ENCODE peak calls at places on chromosome 18, in five cellular contexts. One of them, this sample, is unnamed.

GRCh38 chr18:13240060-13240725 is 21.6 kb downstream of the LDLRAD4 start:
- DNase-seq in SIG-M5: no peak
- DNase-seq in RPMI7951: no peak
- DNase-seq in A549: no peak
- DNase-seq in activated T-cell treated with anti-CD3 and anti-CD28 coated beads for 1 hour: no peak
- DNase-seq in this sample: no peak

GRCh38 chr18:69838620-69839411 is 108.9 kb downstream of the CD226 start:
- DNase-seq in RPMI7951: peak
- DNase-seq in A549: peak
- DNase-seq in activated T-cell treated with anti-CD3 and anti-CD28 coated beads for 1 hour: no peak
- DNase-seq in SIG-M5: no peak
- DNase-seq in this sample: no peak

GRCh38 chr18:46262856-46263255 is 158.7 kb downstream of the HAUS1 start:
- DNase-seq in RPMI7951: no peak
- DNase-seq in SIG-M5: no peak
- DNase-seq in activated T-cell treated with anti-CD3 and anti-CD28 coated beads for 1 hour: no peak
- DNase-seq in A549: no peak
- DNase-seq in this sample: no peak

GRCh38 chr18:11368020-11368419 is 218.7 kb upstream of the PIEZO2 start:
- DNase-seq in activated T-cell treated with anti-CD3 and anti-CD28 coated beads for 1 hour: no peak
- DNase-seq in RPMI7951: peak
- DNase-seq in A549: no peak
- DNase-seq in SIG-M5: no peak
- DNase-seq in this sample: no peak

GRCh38 chr18:23982154-23983071 is 32.1 kb upstream of the TTC39C start:
- DNase-seq in RPMI7951: peak
- DNase-seq in SIG-M5: no peak
- DNase-seq in A549: peak
- DNase-seq in activated T-cell treated with anti-CD3 and anti-CD28 coated beads for 1 hour: no peak
- DNase-seq in this sample: no peak

GRCh38 chr18:6652098-6652497 is 77.4 kb upstream of the ARHGAP28 start:
- DNase-seq in RPMI7951: no peak
- DNase-seq in activated T-cell treated with anti-CD3 and anti-CD28 coated beads for 1 hour: no peak
- DNase-seq in A549: no peak
- DNase-seq in SIG-M5: no peak
- DNase-seq in this sample: no peak

GRCh38 chr18:77133920-77134496 is 1.4 kb upstream of the MBP start:
- DNase-seq in SIG-M5: no peak
- DNase-seq in RPMI7951: peak
- DNase-seq in activated T-cell treated with anti-CD3 and anti-CD28 coated beads for 1 hour: no peak
- DNase-seq in A549: no peak
- DNase-seq in this sample: no peak

GRCh38 chr18:56835331-56835730 is 184.2 kb downstream of the WDR7 start:
- DNase-seq in SIG-M5: no peak
- DNase-seq in A549: no peak
- DNase-seq in RPMI7951: no peak
- DNase-seq in activated T-cell treated with anti-CD3 and anti-CD28 coated beads for 1 hour: no peak
- DNase-seq in this sample: no peak

GRCh38 chr18:63844254-63844653 is 43.3 kb upstream of the SERPINB2 start:
- DNase-seq in activated T-cell treated with anti-CD3 and anti-CD28 coated beads for 1 hour: no peak
- DNase-seq in SIG-M5: no peak
- DNase-seq in A549: no peak
- DNase-seq in RPMI7951: peak
- DNase-seq in this sample: no peak

GRCh38 chr18:66724664-66725356 is 120.9 kb upstream of the CDH19 start:
- DNase-seq in A549: no peak
- DNase-seq in activated T-cell treated with anti-CD3 and anti-CD28 coated beads for 1 hour: no peak
- DNase-seq in SIG-M5: no peak
- DNase-seq in RPMI7951: no peak
- DNase-seq in this sample: no peak

This sample was measured in progenitor cell of endocrine pancreas.